ENCODE peak calls at places on chromosomes 3 and 15, in six cellular contexts. T is kidney tubule cell; E is activated T-cell treated with anti-CD3 and anti-CD28 coated beads for 1 hour; Q is lung microvascular endothelial cell; S is KG1; L is stimulated activated CD4-positive, alpha-beta T cell treated with anti-CD3 and anti-CD28 coated beads, TNF-alpha, amount 100 ng/mL, for 24 hours. I is an unnamed sample.

GRCh38 chr3:129228891-129229585 is 20.4 kb upstream of the COPG1 start:
- DNase-seq in Q (peak; percentile 71), T (peak; percentile 72), S (no peak), E (no peak), L (no peak), I (no peak)

GRCh38 chr3:195583831-195584542 is at the start of gene APOD:
- DNase-seq in Q (peak; percentile 54), T (no peak), S (no peak), L (no peak), E (no peak), I (peak; percentile 22)

GRCh38 chr3:21551019-21551418 is 200.0 kb downstream of the ZNF385D start:
- DNase-seq in S (no peak), L (no peak), T (peak; percentile 49), Q (no peak), E (no peak), I (no peak)

GRCh38 chr3:56801597-56802410 is at the start of gene ARHGEF3:
- DNase-seq in T (peak; percentile 83), S (peak; percentile 62), Q (peak; percentile 82), L (peak; percentile 79), E (peak; percentile 79), I (peak; percentile 73)

GRCh38 chr15:33132722-33133345 is 61.7 kb downstream of the FMN1 start:
- DNase-seq in S (no peak), Q (peak; percentile 75), L (no peak), E (no peak), T (peak; percentile 80), I (no peak)

GRCh38 chr15:37907136-37907535 is 27.3 kb upstream of the TMCO5A start:
- DNase-seq in S (no peak), Q (peak; percentile 49), E (no peak), L (no peak), T (peak; percentile 84), I (no peak)

GRCh38 chr3:43870844-43871626 is 180.3 kb downstream of the ABHD5 start:
- DNase-seq in L (no peak), S (no peak), T (peak; percentile 70), Q (no peak), E (no peak), I (no peak)

GRCh38 chr3:18394384-18394995 is 30.6 kb downstream of the SATB1 start:
- DNase-seq in T (no peak), L (no peak), E (no peak), S (no peak), Q (no peak), I (no peak)

GRCh38 chr3:160675566-160676124 is 1.3 kb upstream of the ARL14 start:
- DNase-seq in S (no peak), L (no peak), Q (no peak), T (no peak), E (no peak), I (peak; percentile 34)

GRCh38 chr15:33154366-33155166 is 39.9 kb downstream of the FMN1 start:
- DNase-seq in L (no peak), Q (peak; percentile 6), T (peak; percentile 96), S (no peak), E (no peak), I (no peak)

GRCh38 chr15:33675246-33675645 is 293.1 kb upstream of the CHRM5 start:
- DNase-seq in S (no peak), Q (peak; percentile 33), L (no peak), E (no peak), T (peak; percentile 51), I (peak; percentile 0)

GRCh38 chr3:43178891-43179366 is 73.0 kb upstream of the POMGNT2 start:
- DNase-seq in L (no peak), T (peak; percentile 96), S (no peak), Q (peak; percentile 87), E (no peak), I (no peak)

GRCh38 chr3:16476636-16477035 is 36.9 kb downstream of the RFTN1 start:
- DNase-seq in T (peak; percentile 44), Q (peak; percentile 95), L (no peak), S (no peak), E (no peak), I (no peak)

GRCh38 chr15:76815421-76815820 is 89.7 kb downstream of the SCAPER start:
- DNase-seq in E (no peak), T (no peak), Q (no peak), L (no peak), S (no peak), I (peak; percentile 23)

GRCh38 chr3:38038447-38038911 is 529 bp upstream of the DLEC1 start:
- DNase-seq in Q (no peak), T (no peak), S (no peak), E (no peak), L (no peak), I (no peak)

GRCh38 chr3:141360888-141361598 is 7.3 kb upstream of the ZBTB38 start:
- DNase-seq in L (no peak), Q (peak; percentile 87), T (peak; percentile 72), E (no peak), S (no peak), I (peak; percentile 83)

GRCh38 chr15:46151786-46152185 is 517.0 kb downstream of the SQOR start:
- DNase-seq in T (peak; percentile 3), S (no peak), Q (no peak), E (no peak), L (no peak), I (no peak)

GRCh38 chr3:1082024-1082633 is 10.7 kb upstream of the CNTN6 start:
- DNase-seq in T (peak; percentile 77), Q (peak; percentile 17), L (no peak), S (no peak), E (no peak), I (peak; percentile 15)

GRCh38 chr15:57667171-57667924 is 39.2 kb upstream of the POLR2M start:
- DNase-seq in S (no peak), E (no peak), T (peak; percentile 66), L (no peak), Q (peak; percentile 66), I (no peak)

GRCh38 chr15:89783111-89783860 is 7.2 kb downstream of the MESP2 start:
- DNase-seq in E (no peak), Q (no peak), T (no peak), L (no peak), S (no peak), I (no peak)

GRCh38 chr3:52346623-52347530 is 30.8 kb downstream of the DNAH1 start:
- DNase-seq in T (no peak), Q (no peak), E (no peak), L (no peak), S (no peak), I (no peak)

GRCh38 chr15:31842532-31843195 is 187.7 kb upstream of the CHRNA7 start:
- DNase-seq in S (no peak), T (no peak), E (no peak), Q (no peak), L (no peak), I (no peak)

GRCh38 chr3:134357261-134357913 is 16.9 kb downstream of the AMOTL2 start:
- DNase-seq in Q (no peak), T (peak; percentile 27), S (no peak), L (no peak), E (no peak), I (no peak)

GRCh38 chr15:58147151-58147550 is 9.0 kb downstream of the AQP9 start:
- DNase-seq in T (peak; percentile 95), L (no peak), E (no peak), Q (no peak), S (no peak), I (no peak)

GRCh38 chr3:100075731-100076543 is 38.4 kb downstream of the FILIP1L start:
- DNase-seq in T (no peak), E (no peak), S (no peak), L (no peak), Q (no peak), I (peak; percentile 4)

GRCh38 chr15:45705510-45706473 is 71.0 kb downstream of the SQOR start:
- DNase-seq in L (peak; percentile 35), S (peak; percentile 53), T (peak; percentile 86), E (peak; percentile 57), Q (peak; percentile 88), I (peak; percentile 76)

GRCh38 chr3:177642482-177643163 is 445.3 kb upstream of the TBL1XR1 start:
- DNase-seq in S (no peak), T (peak; percentile 36), L (no peak), E (no peak), Q (no peak), I (no peak)

GRCh38 chr15:66760358-66760967 is 58.4 kb downstream of the SMAD6 start:
- DNase-seq in S (no peak), Q (no peak), T (peak; percentile 40), E (no peak), L (no peak), I (no peak)

GRCh38 chr15:84725001-84725491 is 9.1 kb upstream of the SEC11A start:
- DNase-seq in S (no peak), L (no peak), Q (peak; percentile 77), E (no peak), T (no peak), I (no peak)

GRCh38 chr3:157354722-157355121 is 81.9 kb upstream of the PTX3 start:
- DNase-seq in S (no peak), L (no peak), Q (peak; percentile 63), T (peak; percentile 21), E (no peak), I (no peak)

GRCh38 chr15:52706091-52706490 is 26.9 kb upstream of the ATOSA start:
- DNase-seq in Q (no peak), S (no peak), T (no peak), E (no peak), L (no peak), I (no peak)

GRCh38 chr15:40104296-40104864 is 4.3 kb downstream of the BMF start:
- DNase-seq in Q (no peak), L (no peak), S (no peak), T (no peak), E (no peak), I (no peak)

GRCh38 chr15:82554857-82555256 is 14.6 kb upstream of the RPS17 start:
- DNase-seq in S (no peak), Q (no peak), L (no peak), E (no peak), T (peak; percentile 36), I (no peak)

GRCh38 chr3:62529230-62529629 is 155.9 kb upstream of the FEZF2 start:
- DNase-seq in S (no peak), Q (peak; percentile 33), E (no peak), T (peak; percentile 33), L (no peak), I (no peak)

GRCh38 chr3:190131329-190131728 is 10.6 kb upstream of the P3H2 start:
- DNase-seq in T (peak; percentile 76), L (no peak), E (no peak), Q (peak; percentile 83), S (no peak), I (no peak)

I was measured in NCI-H146.